ENCODE peak calls at places on chromosomes 4 and X, in six cellular contexts. One of them, this sample, is unnamed.

GRCh38 chrX:69055193-69055592 is 110.1 kb downstream of the PJA1 start:
- DNase-seq in stimulated activated CD4-positive, alpha-beta T cell treated with anti-CD3 and anti-CD28 coated beads, TNF-alpha, amount 100 ng/mL, for 4 hours: no peak
- DNase-seq in endothelial cell of umbilical vein: no peak
- DNase-seq in NCI-H1436: no peak
- DNase-seq in KBM-7: no peak
- DNase-seq in endothelial cell: no peak
- DNase-seq in this sample: no peak

GRCh38 chr4:6885953-6886557 is 23.6 kb upstream of the TBC1D14 start:
- DNase-seq in KBM-7: peak; percentile 70
- DNase-seq in NCI-H1436: peak; percentile 8
- DNase-seq in stimulated activated CD4-positive, alpha-beta T cell treated with anti-CD3 and anti-CD28 coated beads, TNF-alpha, amount 100 ng/mL, for 4 hours: no peak
- DNase-seq in endothelial cell of umbilical vein: peak; percentile 15
- DNase-seq in endothelial cell: no peak
- DNase-seq in this sample: peak; percentile 90

GRCh38 chrX:135982860-135983259 is 2.4 kb upstream of the SLC9A6 start:
- DNase-seq in NCI-H1436: no peak
- DNase-seq in endothelial cell: no peak
- DNase-seq in KBM-7: peak; percentile 35
- DNase-seq in endothelial cell of umbilical vein: no peak
- DNase-seq in stimulated activated CD4-positive, alpha-beta T cell treated with anti-CD3 and anti-CD28 coated beads, TNF-alpha, amount 100 ng/mL, for 4 hours: no peak
- DNase-seq in this sample: no peak

GRCh38 chrX:55907968-55908607 is 190.5 kb downstream of the RRAGB start:
- DNase-seq in KBM-7: peak; percentile 53
- DNase-seq in endothelial cell: peak; percentile 33
- DNase-seq in endothelial cell of umbilical vein: peak; percentile 6
- DNase-seq in NCI-H1436: no peak
- DNase-seq in stimulated activated CD4-positive, alpha-beta T cell treated with anti-CD3 and anti-CD28 coated beads, TNF-alpha, amount 100 ng/mL, for 4 hours: no peak
- DNase-seq in this sample: peak; percentile 1

GRCh38 chr4:169634975-169635374 is 14.6 kb downstream of the CLCN3 start:
- DNase-seq in KBM-7: no peak
- DNase-seq in stimulated activated CD4-positive, alpha-beta T cell treated with anti-CD3 and anti-CD28 coated beads, TNF-alpha, amount 100 ng/mL, for 4 hours: no peak
- DNase-seq in NCI-H1436: no peak
- DNase-seq in endothelial cell of umbilical vein: no peak
- DNase-seq in endothelial cell: no peak
- DNase-seq in this sample: no peak

GRCh38 chrX:39636481-39636880 is 461.3 kb downstream of the BCOR start:
- DNase-seq in stimulated activated CD4-positive, alpha-beta T cell treated with anti-CD3 and anti-CD28 coated beads, TNF-alpha, amount 100 ng/mL, for 4 hours: no peak
- DNase-seq in NCI-H1436: no peak
- DNase-seq in endothelial cell of umbilical vein: no peak
- DNase-seq in KBM-7: no peak
- DNase-seq in endothelial cell: no peak
- DNase-seq in this sample: no peak

GRCh38 chrX:47815901-47816845 is 20.5 kb upstream of the ZNF81 start:
- DNase-seq in KBM-7: peak; percentile 95
- DNase-seq in stimulated activated CD4-positive, alpha-beta T cell treated with anti-CD3 and anti-CD28 coated beads, TNF-alpha, amount 100 ng/mL, for 4 hours: no peak
- DNase-seq in NCI-H1436: no peak
- DNase-seq in endothelial cell of umbilical vein: peak; percentile 58
- DNase-seq in endothelial cell: no peak
- DNase-seq in this sample: no peak

GRCh38 chr4:90495211-90495610 is 368.0 kb downstream of the CCSER1 start:
- DNase-seq in KBM-7: no peak
- DNase-seq in endothelial cell of umbilical vein: no peak
- DNase-seq in NCI-H1436: no peak
- DNase-seq in endothelial cell: no peak
- DNase-seq in stimulated activated CD4-positive, alpha-beta T cell treated with anti-CD3 and anti-CD28 coated beads, TNF-alpha, amount 100 ng/mL, for 4 hours: no peak
- DNase-seq in this sample: no peak

GRCh38 chr4:16931906-16932305 is 33.5 kb upstream of the LDB2 start:
- DNase-seq in endothelial cell: no peak
- DNase-seq in endothelial cell of umbilical vein: peak; percentile 58
- DNase-seq in NCI-H1436: no peak
- DNase-seq in stimulated activated CD4-positive, alpha-beta T cell treated with anti-CD3 and anti-CD28 coated beads, TNF-alpha, amount 100 ng/mL, for 4 hours: no peak
- DNase-seq in KBM-7: no peak
- DNase-seq in this sample: peak; percentile 24

GRCh38 chr4:170671171-170671570 is 581.4 kb upstream of the AADAT start:
- DNase-seq in endothelial cell: no peak
- DNase-seq in endothelial cell of umbilical vein: no peak
- DNase-seq in stimulated activated CD4-positive, alpha-beta T cell treated with anti-CD3 and anti-CD28 coated beads, TNF-alpha, amount 100 ng/mL, for 4 hours: no peak
- DNase-seq in NCI-H1436: no peak
- DNase-seq in KBM-7: no peak
- DNase-seq in this sample: no peak

GRCh38 chr4:87053802-87054767 is 119.3 kb downstream of the AFF1 start:
- DNase-seq in endothelial cell of umbilical vein: peak; percentile 56
- DNase-seq in stimulated activated CD4-positive, alpha-beta T cell treated with anti-CD3 and anti-CD28 coated beads, TNF-alpha, amount 100 ng/mL, for 4 hours: no peak
- DNase-seq in endothelial cell: no peak
- DNase-seq in KBM-7: peak; percentile 68
- DNase-seq in NCI-H1436: no peak
- DNase-seq in this sample: no peak

GRCh38 chrX:2974946-2975345 is 31.4 kb upstream of the ARSH start:
- DNase-seq in endothelial cell of umbilical vein: no peak
- DNase-seq in endothelial cell: no peak
- DNase-seq in KBM-7: no peak
- DNase-seq in NCI-H1436: no peak
- DNase-seq in stimulated activated CD4-positive, alpha-beta T cell treated with anti-CD3 and anti-CD28 coated beads, TNF-alpha, amount 100 ng/mL, for 4 hours: no peak
- DNase-seq in this sample: peak; percentile 0

GRCh38 chr4:177118596-177118995 is 191.1 kb upstream of the NEIL3 start:
- DNase-seq in endothelial cell: no peak
- DNase-seq in endothelial cell of umbilical vein: no peak
- DNase-seq in NCI-H1436: no peak
- DNase-seq in stimulated activated CD4-positive, alpha-beta T cell treated with anti-CD3 and anti-CD28 coated beads, TNF-alpha, amount 100 ng/mL, for 4 hours: no peak
- DNase-seq in KBM-7: no peak
- DNase-seq in this sample: peak; percentile 98

GRCh38 chr4:68905598-68906237 is 45.9 kb downstream of the UGT2A3 start:
- DNase-seq in NCI-H1436: no peak
- DNase-seq in stimulated activated CD4-positive, alpha-beta T cell treated with anti-CD3 and anti-CD28 coated beads, TNF-alpha, amount 100 ng/mL, for 4 hours: no peak
- DNase-seq in KBM-7: no peak
- DNase-seq in endothelial cell of umbilical vein: no peak
- DNase-seq in endothelial cell: no peak
- DNase-seq in this sample: no peak

GRCh38 chrX:30935985-30936384 is 46.9 kb upstream of the TAB3 start:
- DNase-seq in endothelial cell: peak; percentile 21
- DNase-seq in NCI-H1436: no peak
- DNase-seq in stimulated activated CD4-positive, alpha-beta T cell treated with anti-CD3 and anti-CD28 coated beads, TNF-alpha, amount 100 ng/mL, for 4 hours: no peak
- DNase-seq in endothelial cell of umbilical vein: peak; percentile 6
- DNase-seq in KBM-7: peak; percentile 56
- DNase-seq in this sample: no peak

GRCh38 chr4:124143632-124144031 is 568.9 kb downstream of the ANKRD50 start:
- DNase-seq in stimulated activated CD4-positive, alpha-beta T cell treated with anti-CD3 and anti-CD28 coated beads, TNF-alpha, amount 100 ng/mL, for 4 hours: no peak
- DNase-seq in endothelial cell: no peak
- DNase-seq in KBM-7: no peak
- DNase-seq in NCI-H1436: no peak
- DNase-seq in endothelial cell of umbilical vein: no peak
- DNase-seq in this sample: no peak

GRCh38 chrX:39439910-39440733 is 638.9 kb downstream of the MID1IP1 start:
- DNase-seq in endothelial cell of umbilical vein: no peak
- DNase-seq in KBM-7: no peak
- DNase-seq in endothelial cell: no peak
- DNase-seq in stimulated activated CD4-positive, alpha-beta T cell treated with anti-CD3 and anti-CD28 coated beads, TNF-alpha, amount 100 ng/mL, for 4 hours: no peak
- DNase-seq in NCI-H1436: no peak
- DNase-seq in this sample: no peak

GRCh38 chr4:16187455-16187854 is 38.8 kb downstream of the TAPT1 start:
- DNase-seq in KBM-7: no peak
- DNase-seq in endothelial cell: no peak
- DNase-seq in NCI-H1436: no peak
- DNase-seq in stimulated activated CD4-positive, alpha-beta T cell treated with anti-CD3 and anti-CD28 coated beads, TNF-alpha, amount 100 ng/mL, for 4 hours: no peak
- DNase-seq in endothelial cell of umbilical vein: no peak
- DNase-seq in this sample: no peak

GRCh38 chrX:149511081-149511480 is 6.0 kb upstream of the IDS start:
- DNase-seq in NCI-H1436: no peak
- DNase-seq in stimulated activated CD4-positive, alpha-beta T cell treated with anti-CD3 and anti-CD28 coated beads, TNF-alpha, amount 100 ng/mL, for 4 hours: no peak
- DNase-seq in KBM-7: no peak
- DNase-seq in endothelial cell: no peak
- DNase-seq in endothelial cell of umbilical vein: no peak
- DNase-seq in this sample: no peak

GRCh38 chr4:82642321-82642720 is 80.5 kb upstream of the TMEM150C start:
- DNase-seq in stimulated activated CD4-positive, alpha-beta T cell treated with anti-CD3 and anti-CD28 coated beads, TNF-alpha, amount 100 ng/mL, for 4 hours: no peak
- DNase-seq in KBM-7: peak; percentile 16
- DNase-seq in NCI-H1436: no peak
- DNase-seq in endothelial cell of umbilical vein: no peak
- DNase-seq in endothelial cell: no peak
- DNase-seq in this sample: no peak

GRCh38 chr4:99845708-99846469 is 29.3 kb downstream of the DAPP1 start:
- DNase-seq in endothelial cell of umbilical vein: no peak
- DNase-seq in KBM-7: no peak
- DNase-seq in stimulated activated CD4-positive, alpha-beta T cell treated with anti-CD3 and anti-CD28 coated beads, TNF-alpha, amount 100 ng/mL, for 4 hours: no peak
- DNase-seq in NCI-H1436: peak; percentile 23
- DNase-seq in endothelial cell: no peak
- DNase-seq in this sample: no peak

GRCh38 chr4:41609851-41610250 is 71.9 kb downstream of the LIMCH1 start:
- DNase-seq in KBM-7: no peak
- DNase-seq in endothelial cell: no peak
- DNase-seq in NCI-H1436: no peak
- DNase-seq in endothelial cell of umbilical vein: no peak
- DNase-seq in stimulated activated CD4-positive, alpha-beta T cell treated with anti-CD3 and anti-CD28 coated beads, TNF-alpha, amount 100 ng/mL, for 4 hours: no peak
- DNase-seq in this sample: no peak

GRCh38 chrX:40169193-40170086 is 71.7 kb upstream of the BCOR start:
- DNase-seq in stimulated activated CD4-positive, alpha-beta T cell treated with anti-CD3 and anti-CD28 coated beads, TNF-alpha, amount 100 ng/mL, for 4 hours: peak; percentile 66
- DNase-seq in KBM-7: peak; percentile 94
- DNase-seq in endothelial cell of umbilical vein: peak; percentile 78
- DNase-seq in NCI-H1436: peak; percentile 50
- DNase-seq in endothelial cell: peak; percentile 69
- DNase-seq in this sample: peak; percentile 22

GRCh38 chrX:139974496-139974895 is 9.2 kb upstream of the CXorf66 start:
- DNase-seq in endothelial cell: no peak
- DNase-seq in KBM-7: no peak
- DNase-seq in endothelial cell of umbilical vein: no peak
- DNase-seq in stimulated activated CD4-positive, alpha-beta T cell treated with anti-CD3 and anti-CD28 coated beads, TNF-alpha, amount 100 ng/mL, for 4 hours: no peak
- DNase-seq in NCI-H1436: no peak
- DNase-seq in this sample: no peak

This sample was measured in fibroblast of gingiva.